ENCODE peak calls at places on chromosomes 2 and 18, in six cellular contexts. S is IMR-90; Z is aorta; K is RWPE2; P is ovary; I is CD4-positive, alpha-beta memory T cell. H is an unnamed sample. For H3K27me3, the result is how much of the 10 kb centered on the place peaks cover.

GRCh38 chr2:7097353-7097895 is 180.2 kb downstream of the RNF144A start:
- DNase-seq in S (peak), K (no peak), I (peak), P (peak), Z (peak), H (peak)

GRCh38 chr2:179842498-179843153 is 18.8 kb downstream of the ZNF385B start:
- DNase-seq in Z (no peak), K (no peak), I (no peak), S (no peak), P (peak), H (peak)

GRCh38 chr2:187438459-187438858 is 9.6 kb downstream of the CALCRL start:
- DNase-seq in Z (no peak), P (no peak), K (no peak), I (no peak), S (no peak), H (peak)

GRCh38 chr2:179021258-179021657 is 28.7 kb downstream of the CCDC141 start:
- DNase-seq in S (no peak), P (no peak), I (no peak), K (no peak), Z (no peak), H (no peak)

GRCh38 chr2:18167871-18168270 is 289.4 kb downstream of the KCNS3 start:
- DNase-seq in P (no peak), I (no peak), S (no peak), Z (no peak), K (no peak), H (no peak)

GRCh38 chr2:15506231-15506819 is 54.8 kb downstream of the NBAS start:
- DNase-seq in P (no peak), K (no peak), Z (no peak), S (peak), I (no peak), H (no peak)

GRCh38 chr2:63680455-63680854 is 91.7 kb downstream of the MDH1 start:
- DNase-seq in K (no peak), P (no peak), Z (no peak), I (no peak), S (no peak), H (no peak)

GRCh38 chr2:42926438-42927333 is 134.3 kb upstream of the HAAO start:
- DNase-seq in I (no peak), K (no peak), P (no peak), Z (peak), S (no peak), H (no peak)

GRCh38 chr2:2530334-2530733 is 199.3 kb upstream of the MYT1L start:
- DNase-seq in K (no peak), P (no peak), I (no peak), S (no peak), Z (no peak), H (no peak)

GRCh38 chr2:219441451-219442205 is 7.0 kb downstream of the SPEG start:
- DNase-seq in S (peak), K (peak), P (peak), Z (peak), I (peak), H (peak)

GRCh38 chr18:26471027-26471426 is 77.3 kb downstream of the KCTD1 start:
- DNase-seq in P (no peak), Z (no peak), K (no peak), I (no peak), S (peak), H (no peak)

GRCh38 chr18:10565835-10566234 is 40.0 kb downstream of the NAPG start:
- DNase-seq in K (no peak), P (no peak), I (no peak), S (no peak), Z (no peak), H (no peak)

GRCh38 chr2:224518806-224519580 is 66.2 kb downstream of the CUL3 start:
- DNase-seq in K (no peak), Z (no peak), S (peak), P (no peak), I (no peak), H (no peak)

GRCh38 chr2:29894822-29895221 is 26.6 kb downstream of the ALK start:
- DNase-seq in K (no peak), P (no peak), S (no peak), I (no peak), Z (no peak), H (no peak)

GRCh38 chr2:168948621-168949212 is 47.6 kb downstream of the G6PC2 start:
- DNase-seq in I (peak), K (no peak), Z (no peak), P (no peak), S (peak), H (peak)

GRCh38 chr2:31269087-31269486 is 35.1 kb downstream of the EHD3 start:
- DNase-seq in K (no peak), I (no peak), P (no peak), Z (no peak), S (peak), H (no peak)

GRCh38 chr2:238841542-238842181 is 6.2 kb upstream of the TWIST2 start:
- DNase-seq in I (no peak), Z (no peak), P (no peak), S (no peak), K (no peak), H (no peak)

GRCh38 chr2:221969087-221969829 is 329.5 kb downstream of the PAX3 start:
- DNase-seq in I (peak), P (no peak), S (peak), Z (no peak), K (no peak), H (peak)

GRCh38 chr18:26574958-26575864 is 26.9 kb upstream of the KCTD1 start:
- DNase-seq in S (peak), K (peak), Z (peak), I (no peak), P (peak), H (peak)

GRCh38 chr18:2303517-2304238 is 267.6 kb downstream of the METTL4 start:
- DNase-seq in Z (no peak), S (no peak), P (no peak), I (no peak), K (no peak), H (no peak)

GRCh38 chr2:236972491-236973379 is 113.0 kb upstream of the COPS8 start:
- DNase-seq in K (peak), P (no peak), S (peak), Z (peak), I (no peak), H (peak)

GRCh38 chr2:50636462-50636861 is 395.5 kb downstream of the NRXN1 start:
- DNase-seq in I (no peak), K (no peak), Z (no peak), P (no peak), S (no peak), H (peak)

GRCh38 chr2:45930396-45930792 is 278.9 kb downstream of the PRKCE start:
- DNase-seq in S (peak), P (no peak), I (no peak), Z (no peak), K (no peak), H (no peak)

GRCh38 chr2:12284487-12284886 is 432.2 kb upstream of the TRIB2 start:
- DNase-seq in S (peak), P (no peak), Z (no peak), K (no peak), I (no peak), H (no peak)

GRCh38 chr18:65435529-65435928 is 315.3 kb upstream of the CDH7 start:
- DNase-seq in S (no peak), K (no peak), I (no peak), Z (no peak), P (no peak), H (no peak)

GRCh38 chr2:167196461-167197252 is 308.4 kb downstream of the XIRP2 start:
- DNase-seq in P (no peak), K (no peak), I (no peak), S (peak), Z (no peak), H (no peak)

GRCh38 chr2:74457549-74458131 is 598 bp upstream of the WBP1 start:
- DNase-seq in Z (peak), K (peak), I (no peak), P (peak), S (no peak), H (peak)

GRCh38 chr2:217434183-217434620 is 568.6 kb downstream of the TNS1 start:
- DNase-seq in K (peak), P (peak), Z (peak), S (peak), I (no peak), H (peak)

GRCh38 chr2:219247678-219248642 is 2.7 kb downstream of the STK16 start:
- DNase-seq in P (no peak), K (no peak), S (no peak), Z (no peak), I (peak), H (no peak)

GRCh38 chr2:204177977-204178522 is 241.5 kb downstream of the ICOS start:
- DNase-seq in Z (peak), P (no peak), K (no peak), S (no peak), I (peak), H (peak)

GRCh38 chr18:11042247-11042646 is 107.1 kb downstream of the PIEZO2 start:
- DNase-seq in I (no peak), P (no peak), K (no peak), S (peak), Z (no peak), H (no peak)

GRCh38 chr2:121992700-121993099 is 237.2 kb downstream of the TSN start:
- DNase-seq in Z (no peak), K (no peak), I (no peak), P (no peak), S (no peak), H (no peak)

GRCh38 chr2:154402138-154402714 is 296.3 kb upstream of the KCNJ3 start:
- DNase-seq in S (peak), K (no peak), Z (no peak), P (no peak), I (no peak), H (peak)

GRCh38 chr2:154403242-154403790 is 295.2 kb upstream of the KCNJ3 start:
- DNase-seq in K (no peak), I (no peak), S (no peak), Z (no peak), P (no peak), H (no peak)

GRCh38 chr2:154400891-154401290 is 297.6 kb upstream of the KCNJ3 start:
- DNase-seq in Z (no peak), I (no peak), K (no peak), S (no peak), P (no peak), H (peak)
- H3K4me3 ChIP-seq in Z (no peak), I (no peak), K (no peak), S (no peak), P (no peak), H (no peak)

DNA sequence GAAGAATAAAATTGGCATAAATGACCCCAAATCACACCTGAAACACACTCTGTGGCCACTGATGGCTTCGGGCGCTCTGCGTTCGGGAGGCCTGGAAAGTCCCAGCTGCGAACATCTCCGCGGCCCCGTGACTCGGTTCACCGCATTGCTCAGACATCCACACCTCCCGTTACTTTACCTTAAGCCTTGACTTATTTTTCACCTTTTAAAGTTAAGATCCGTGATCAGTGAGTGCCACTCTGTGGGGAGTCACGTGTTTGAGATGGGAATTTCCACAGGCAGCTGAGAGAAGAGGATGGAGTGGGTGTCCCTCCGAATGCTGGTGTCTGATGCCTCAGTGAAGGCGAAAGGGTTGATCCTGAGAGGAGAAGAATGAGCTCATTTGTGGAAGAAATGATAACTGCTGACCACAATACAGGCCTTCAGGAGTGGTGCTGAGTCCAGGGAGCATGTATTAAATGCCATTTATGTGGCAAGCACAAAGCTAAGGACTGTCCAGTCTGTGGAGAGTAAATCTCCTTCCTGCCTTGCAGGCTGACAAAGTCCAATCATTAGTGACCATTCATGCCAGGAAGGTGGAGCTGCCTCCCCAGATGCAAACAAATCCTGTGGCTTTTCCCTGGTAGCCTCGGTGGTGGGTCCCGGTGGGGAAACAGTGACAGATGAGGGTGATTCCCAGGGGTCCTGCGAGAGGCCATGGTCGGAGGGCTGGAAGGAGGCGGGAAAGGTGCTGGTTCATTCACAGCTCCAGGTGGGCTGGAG is 168.8 kb downstream of the RTP5 start:
- DNase-seq in S (no peak), Z (no peak), P (no peak), K (peak), I (no peak), H (no peak)
- H3K27me3 ChIP-seq in S (half or more), Z (under half), P (under half), K (under half), I (under half), H (under half)

GRCh38 chr2:37654932-37655331 is 16.5 kb downstream of the CDC42EP3 start:
- DNase-seq in S (no peak), Z (no peak), P (no peak), K (no peak), I (no peak), H (peak)
- H3K4me3 ChIP-seq in S (no peak), Z (no peak), P (no peak), K (no peak), I (no peak), H (no peak)

GRCh38 chr2:24051833-24052232 is 2.3 kb downstream of the FKBP1B start:
- DNase-seq in Z (no peak), K (no peak), I (no peak), P (no peak), S (no peak), H (no peak)
- H3K27me3 ChIP-seq in Z (under half), K (under half), I (under half), P (under half), S (under half), H (under half)

DNA sequence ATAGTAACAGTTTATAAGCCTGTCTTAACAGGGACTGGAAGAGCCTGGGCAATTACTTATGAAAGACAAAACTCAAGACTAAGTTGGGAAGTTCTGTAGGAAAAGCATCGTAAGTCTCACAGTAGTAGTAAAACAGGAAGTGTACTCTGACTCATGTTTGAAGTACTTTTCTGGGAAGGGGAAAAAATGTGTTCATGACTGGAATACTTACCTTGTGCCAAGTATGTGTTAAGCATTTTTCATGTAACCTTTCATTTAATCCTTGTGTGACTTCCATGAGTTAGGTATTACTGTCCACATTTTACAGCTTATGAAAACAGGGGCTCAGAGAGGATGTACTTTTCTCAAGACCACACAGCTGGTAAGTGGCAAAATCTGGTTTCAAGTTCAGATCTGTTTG is 13.7 kb upstream of the SKOR2 start:
- DNase-seq in I (no peak), Z (no peak), P (no peak), K (no peak), S (peak), H (no peak)
- H3K4me3 ChIP-seq in I (no peak), Z (no peak), P (no peak), K (no peak), S (no peak), H (no peak)

GRCh38 chr18:48310353-48310752 is 98.8 kb downstream of the ZBTB7C start:
- DNase-seq in P (no peak), K (no peak), Z (peak), S (no peak), I (no peak), H (no peak)
- H3K27me3 ChIP-seq in P (under half), K (under half), Z (under half), S (under half), I (under half), H (under half)

GRCh38 chr2:84515788-84516187 is 510 bp upstream of the DNAH6 start:
- DNase-seq in S (no peak), I (no peak), Z (no peak), P (no peak), K (no peak), H (no peak)
- H3K4me3 ChIP-seq in S (peak), I (peak), Z (no peak), P (peak), K (peak), H (no peak)